ENCODE peak calls at places on chromosomes 4 and X, in five cellular contexts. One of them, this sample, is unnamed.

GRCh38 chr4:16579866-16580265 is 318.6 kb downstream of the LDB2 start:
- DNase-seq in H7: no peak
- DNase-seq in CD8-positive, alpha-beta T cell: no peak
- DNase-seq in colonic mucosa: no peak
- DNase-seq in lung: no peak
- DNase-seq in this sample: no peak

GRCh38 chr4:129218355-129218754 is 122.4 kb downstream of the C4orf33 start:
- DNase-seq in H7: no peak
- DNase-seq in CD8-positive, alpha-beta T cell: no peak
- DNase-seq in colonic mucosa: peak; percentile 24
- DNase-seq in lung: no peak
- DNase-seq in this sample: no peak

GRCh38 chr4:139940600-139940999 is 213.4 kb downstream of the MAML3 start:
- DNase-seq in H7: no peak
- DNase-seq in CD8-positive, alpha-beta T cell: no peak
- DNase-seq in colonic mucosa: no peak
- DNase-seq in lung: no peak
- DNase-seq in this sample: no peak

GRCh38 chrX:44042124-44042523 is 68.9 kb upstream of the NDP start:
- DNase-seq in H7: no peak
- DNase-seq in CD8-positive, alpha-beta T cell: no peak
- DNase-seq in colonic mucosa: no peak
- DNase-seq in lung: no peak
- DNase-seq in this sample: no peak

GRCh38 chrX:154534526-154535322 is 11.9 kb downstream of the G6PD start:
- DNase-seq in H7: peak; percentile 95
- DNase-seq in CD8-positive, alpha-beta T cell: peak; percentile 86
- DNase-seq in colonic mucosa: peak; percentile 91
- DNase-seq in lung: peak; percentile 91
- DNase-seq in this sample: peak; percentile 81

GRCh38 chr4:113179996-113180395 is 130.5 kb downstream of the ANK2 start:
- DNase-seq in H7: no peak
- DNase-seq in CD8-positive, alpha-beta T cell: no peak
- DNase-seq in colonic mucosa: no peak
- DNase-seq in lung: no peak
- DNase-seq in this sample: no peak

GRCh38 chrX:80022363-80023031 is 7.9 kb downstream of the TBX22 start:
- DNase-seq in H7: peak; percentile 13
- DNase-seq in CD8-positive, alpha-beta T cell: no peak
- DNase-seq in colonic mucosa: no peak
- DNase-seq in lung: no peak
- DNase-seq in this sample: no peak

GRCh38 chrX:131572372-131573014 is 28.6 kb downstream of the OR13H1 start:
- DNase-seq in H7: no peak
- DNase-seq in CD8-positive, alpha-beta T cell: no peak
- DNase-seq in colonic mucosa: no peak
- DNase-seq in lung: no peak
- DNase-seq in this sample: no peak

GRCh38 chrX:80817002-80817401 is 7.3 kb upstream of the BRWD3 start:
- DNase-seq in H7: no peak
- DNase-seq in CD8-positive, alpha-beta T cell: no peak
- DNase-seq in colonic mucosa: no peak
- DNase-seq in lung: no peak
- DNase-seq in this sample: no peak

GRCh38 chr4:26388671-26389070 is 67.9 kb downstream of the RBPJ start:
- DNase-seq in H7: no peak
- DNase-seq in CD8-positive, alpha-beta T cell: no peak
- DNase-seq in colonic mucosa: no peak
- DNase-seq in lung: no peak
- DNase-seq in this sample: no peak

GRCh38 chrX:48897157-48897620 is 379 bp downstream of the TIMM17B start:
- DNase-seq in H7: peak; percentile 93
- DNase-seq in CD8-positive, alpha-beta T cell: peak; percentile 70
- DNase-seq in colonic mucosa: peak; percentile 81
- DNase-seq in lung: peak; percentile 78
- DNase-seq in this sample: peak; percentile 53

GRCh38 chr4:121957266-121957665 is 5.4 kb upstream of the TRPC3 start:
- DNase-seq in H7: no peak
- DNase-seq in CD8-positive, alpha-beta T cell: no peak
- DNase-seq in colonic mucosa: peak; percentile 71
- DNase-seq in lung: no peak
- DNase-seq in this sample: no peak

DNA sequence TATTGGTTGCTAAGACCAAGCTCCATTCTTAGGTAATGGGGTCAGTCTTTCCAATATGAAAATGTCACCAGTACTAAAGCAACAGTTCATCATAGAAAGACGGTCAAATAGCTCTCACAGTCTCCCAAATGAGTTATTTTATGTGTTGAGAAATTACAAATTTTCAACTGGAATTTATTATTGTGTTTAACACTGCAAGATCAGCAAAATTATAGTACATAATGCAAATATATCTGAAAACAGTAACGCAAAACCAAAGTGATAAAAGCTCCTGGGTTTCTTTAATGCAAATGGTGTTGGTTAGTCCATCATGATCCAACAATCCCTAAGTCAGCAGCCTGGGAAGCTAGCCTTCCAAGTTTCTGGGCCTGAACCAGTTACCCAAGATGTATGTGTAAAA is 61.5 kb upstream of the EGFL6 start:
- DNase-seq in H7: no peak
- DNase-seq in CD8-positive, alpha-beta T cell: no peak
- DNase-seq in colonic mucosa: no peak
- DNase-seq in lung: no peak
- DNase-seq in this sample: no peak
- H3K36me3 ChIP-seq in H7: no peaks in the 10 kb centered on the region
- H3K36me3 ChIP-seq in CD8-positive, alpha-beta T cell: no peaks in the 10 kb centered on the region
- H3K36me3 ChIP-seq in colonic mucosa: no peaks in the 10 kb centered on the region
- H3K36me3 ChIP-seq in lung: no peaks in the 10 kb centered on the region
- H3K36me3 ChIP-seq in this sample: no peaks in the 10 kb centered on the region

DNA sequence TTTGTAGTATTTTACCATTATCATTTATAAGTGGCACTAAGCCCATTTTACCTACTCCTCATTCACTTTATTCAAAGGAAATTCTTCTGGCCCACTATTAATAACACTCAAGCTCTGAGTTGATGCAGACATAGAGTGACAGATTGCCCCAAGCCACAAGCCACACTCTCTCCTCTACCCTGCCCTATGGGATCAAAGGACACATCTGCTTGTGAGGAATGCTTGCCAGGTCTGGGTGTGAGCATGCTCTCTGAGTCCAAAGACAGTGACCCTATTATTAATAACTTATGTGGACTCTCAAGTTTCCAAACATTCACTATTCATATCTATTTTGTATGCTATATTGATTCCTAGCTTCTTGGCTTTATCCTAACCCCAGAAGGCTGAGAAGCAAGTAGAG is 18.5 kb downstream of the ETNPPL start:
- DNase-seq in H7: no peak
- DNase-seq in CD8-positive, alpha-beta T cell: no peak
- DNase-seq in colonic mucosa: no peak
- DNase-seq in lung: no peak
- DNase-seq in this sample: no peak
- H3K36me3 ChIP-seq in H7: no peaks in the 10 kb centered on the region
- H3K36me3 ChIP-seq in CD8-positive, alpha-beta T cell: no peaks in the 10 kb centered on the region
- H3K36me3 ChIP-seq in colonic mucosa: no peaks in the 10 kb centered on the region
- H3K36me3 ChIP-seq in lung: no peaks in the 10 kb centered on the region
- H3K36me3 ChIP-seq in this sample: no peaks in the 10 kb centered on the region

GRCh38 chrX:348461-349117 is 30.0 kb upstream of the GTPBP6 start:
- DNase-seq in H7: no peak
- DNase-seq in CD8-positive, alpha-beta T cell: no peak
- DNase-seq in colonic mucosa: no peak
- DNase-seq in lung: no peak
- DNase-seq in this sample: no peak

GRCh38 chrX:350148-350533 is 31.5 kb upstream of the GTPBP6 start:
- DNase-seq in H7: peak; percentile 80
- DNase-seq in CD8-positive, alpha-beta T cell: no peak
- DNase-seq in colonic mucosa: no peak
- DNase-seq in lung: no peak
- DNase-seq in this sample: no peak

GRCh38 chrX:350534-351321 is 32.1 kb upstream of the GTPBP6 start:
- DNase-seq in H7: no peak
- DNase-seq in CD8-positive, alpha-beta T cell: no peak
- DNase-seq in colonic mucosa: no peak
- DNase-seq in lung: no peak
- DNase-seq in this sample: no peak

GRCh38 chrX:349196-349595 is 30.6 kb upstream of the GTPBP6 start:
- DNase-seq in H7: no peak
- DNase-seq in CD8-positive, alpha-beta T cell: no peak
- DNase-seq in colonic mucosa: no peak
- DNase-seq in lung: no peak
- DNase-seq in this sample: no peak

DNA sequence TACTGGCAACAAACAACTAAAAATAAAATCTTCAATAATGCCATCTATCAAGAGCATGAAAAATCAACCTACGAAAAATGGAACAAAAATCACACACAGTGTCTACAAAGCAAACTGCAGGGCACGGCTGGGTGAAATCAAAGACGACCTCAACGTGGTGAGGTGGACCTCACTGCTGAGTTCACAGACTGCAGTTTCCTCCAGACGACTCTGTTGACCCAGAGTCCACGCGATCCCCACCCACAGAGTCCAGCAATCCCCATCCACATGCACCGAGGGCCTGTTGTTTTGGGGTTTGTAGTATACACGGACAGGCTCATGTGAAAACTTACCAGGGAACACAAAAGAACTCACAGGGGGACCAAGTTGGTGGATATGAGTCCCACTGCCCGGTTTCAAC is 31.1 kb upstream of the GTPBP6 start:
- DNase-seq in H7: no peak
- DNase-seq in CD8-positive, alpha-beta T cell: no peak
- DNase-seq in colonic mucosa: no peak
- DNase-seq in lung: no peak
- DNase-seq in this sample: no peak
- H3K36me3 ChIP-seq in H7: peaks cover 1% of the 10 kb centered on the region
- H3K36me3 ChIP-seq in CD8-positive, alpha-beta T cell: no peaks in the 10 kb centered on the region
- H3K36me3 ChIP-seq in colonic mucosa: no peaks in the 10 kb centered on the region
- H3K36me3 ChIP-seq in lung: peaks cover 14% of the 10 kb centered on the region
- H3K36me3 ChIP-seq in this sample: peaks cover 4% of the 10 kb centered on the region

GRCh38 chr4:183702492-183702891 is 43.4 kb downstream of the TRAPPC11 start:
- DNase-seq in H7: no peak
- DNase-seq in CD8-positive, alpha-beta T cell: no peak
- DNase-seq in colonic mucosa: no peak
- DNase-seq in lung: no peak
- DNase-seq in this sample: no peak
- H3K36me3 ChIP-seq in H7: peaks cover 20% of the 10 kb centered on the region
- H3K36me3 ChIP-seq in CD8-positive, alpha-beta T cell: peaks cover 29% of the 10 kb centered on the region
- H3K36me3 ChIP-seq in colonic mucosa: peaks cover 10% of the 10 kb centered on the region
- H3K36me3 ChIP-seq in lung: peaks cover 17% of the 10 kb centered on the region
- H3K36me3 ChIP-seq in this sample: peaks cover 69% of the 10 kb centered on the region

DNA sequence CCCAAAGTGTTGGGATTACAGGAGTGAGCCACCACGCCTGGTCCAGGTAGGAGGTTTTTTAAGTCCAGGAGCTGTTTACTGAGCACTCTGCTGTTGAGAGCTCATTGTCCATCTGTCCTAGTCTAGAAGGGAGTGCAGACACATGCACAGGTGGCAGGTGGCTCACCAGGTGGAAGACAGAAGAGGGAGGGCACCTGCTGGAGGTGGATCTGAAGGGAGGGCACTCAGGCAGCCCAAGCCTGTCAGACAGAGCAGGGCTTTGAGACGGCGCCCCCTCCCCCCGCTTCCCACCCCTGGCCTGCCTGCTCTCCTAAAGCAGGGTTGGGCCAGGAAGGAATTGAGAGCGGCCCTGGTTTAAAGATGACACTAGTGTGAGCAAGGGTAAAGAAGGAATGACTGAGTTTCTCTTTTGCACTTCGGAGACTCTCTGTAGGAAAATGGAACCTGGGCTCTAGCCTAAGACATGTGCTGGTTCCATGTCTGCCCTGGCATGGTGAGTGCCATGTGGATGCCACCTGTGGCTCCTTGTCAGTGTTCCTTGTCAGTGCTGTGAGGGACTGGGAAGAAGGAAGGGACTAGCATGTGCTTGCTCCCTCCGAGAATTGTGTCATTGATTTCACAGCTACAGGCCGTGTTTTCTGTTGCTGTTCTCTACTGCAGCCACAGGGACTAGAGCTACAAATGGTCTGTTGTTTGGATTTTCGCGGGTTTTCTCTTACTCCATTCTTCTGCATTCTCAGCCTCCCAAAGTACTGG is 108.6 kb downstream of the TNIP2 start:
- DNase-seq in H7: no peak
- DNase-seq in CD8-positive, alpha-beta T cell: no peak
- DNase-seq in colonic mucosa: no peak
- DNase-seq in lung: no peak
- DNase-seq in this sample: no peak
- H3K36me3 ChIP-seq in H7: peaks cover 27% of the 10 kb centered on the region
- H3K36me3 ChIP-seq in CD8-positive, alpha-beta T cell: peaks cover 19% of the 10 kb centered on the region
- H3K36me3 ChIP-seq in colonic mucosa: peaks cover 7% of the 10 kb centered on the region
- H3K36me3 ChIP-seq in lung: peaks cover 54% of the 10 kb centered on the region
- H3K36me3 ChIP-seq in this sample: peaks cover 42% of the 10 kb centered on the region

GRCh38 chr4:145878501-145879435 is 59.9 kb downstream of the ZNF827 start:
- DNase-seq in H7: no peak
- DNase-seq in CD8-positive, alpha-beta T cell: no peak
- DNase-seq in colonic mucosa: no peak
- DNase-seq in lung: no peak
- DNase-seq in this sample: no peak

GRCh38 chr4:145879598-145879997 is 59.0 kb downstream of the ZNF827 start:
- DNase-seq in H7: no peak
- DNase-seq in CD8-positive, alpha-beta T cell: no peak
- DNase-seq in colonic mucosa: no peak
- DNase-seq in lung: no peak
- DNase-seq in this sample: no peak

GRCh38 chr4:145881585-145881984 is 57.0 kb downstream of the ZNF827 start:
- DNase-seq in H7: no peak
- DNase-seq in CD8-positive, alpha-beta T cell: no peak
- DNase-seq in colonic mucosa: no peak
- DNase-seq in lung: no peak
- DNase-seq in this sample: no peak

GRCh38 chr4:145881991-145882390 is 56.6 kb downstream of the ZNF827 start:
- DNase-seq in H7: peak; percentile 14
- DNase-seq in CD8-positive, alpha-beta T cell: no peak
- DNase-seq in colonic mucosa: peak; percentile 84
- DNase-seq in lung: peak; percentile 69
- DNase-seq in this sample: no peak

GRCh38 chr4:145880355-145880960 is 58.2 kb downstream of the ZNF827 start:
- DNase-seq in H7: no peak
- DNase-seq in CD8-positive, alpha-beta T cell: no peak
- DNase-seq in colonic mucosa: no peak
- DNase-seq in lung: no peak
- DNase-seq in this sample: no peak
- H3K36me3 ChIP-seq in H7: peaks cover 1% of the 10 kb centered on the region
- H3K36me3 ChIP-seq in CD8-positive, alpha-beta T cell: peaks cover 7% of the 10 kb centered on the region
- H3K36me3 ChIP-seq in colonic mucosa: no peaks in the 10 kb centered on the region
- H3K36me3 ChIP-seq in lung: no peaks in the 10 kb centered on the region
- H3K36me3 ChIP-seq in this sample: no peaks in the 10 kb centered on the region

GRCh38 chr4:2823301-2823670 is 20.4 kb upstream of the ADD1 start:
- DNase-seq in H7: no peak
- DNase-seq in CD8-positive, alpha-beta T cell: no peak
- DNase-seq in colonic mucosa: no peak
- DNase-seq in lung: no peak
- DNase-seq in this sample: no peak
- H3K36me3 ChIP-seq in H7: peaks cover 16% of the 10 kb centered on the region
- H3K36me3 ChIP-seq in CD8-positive, alpha-beta T cell: peaks cover 34% of the 10 kb centered on the region
- H3K36me3 ChIP-seq in colonic mucosa: no peaks in the 10 kb centered on the region
- H3K36me3 ChIP-seq in lung: peaks cover 68% of the 10 kb centered on the region
- H3K36me3 ChIP-seq in this sample: peaks cover 52% of the 10 kb centered on the region

DNA sequence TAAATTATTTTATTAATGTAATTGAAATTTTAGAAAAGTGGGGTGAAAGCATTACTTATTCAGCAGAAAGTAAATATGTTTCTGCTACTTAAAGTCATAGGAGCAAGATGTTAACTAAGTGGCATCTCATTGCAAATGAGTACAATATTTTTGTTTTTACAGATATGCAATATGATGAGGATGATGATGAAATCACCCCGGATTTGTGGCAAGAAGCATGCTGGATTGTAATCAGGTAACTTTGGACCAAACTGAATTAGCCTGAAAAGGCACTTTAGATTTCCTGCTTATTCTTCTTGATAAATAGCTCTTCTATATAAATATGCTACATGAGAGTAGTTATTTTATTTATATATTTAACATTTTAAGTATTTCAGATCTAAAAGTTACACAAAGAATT is 7.5 kb downstream of the POLR2B start:
- DNase-seq in H7: no peak
- DNase-seq in CD8-positive, alpha-beta T cell: no peak
- DNase-seq in colonic mucosa: no peak
- DNase-seq in lung: no peak
- DNase-seq in this sample: no peak
- H3K36me3 ChIP-seq in H7: peaks cover 4% of the 10 kb centered on the region
- H3K36me3 ChIP-seq in CD8-positive, alpha-beta T cell: peaks cover 18% of the 10 kb centered on the region
- H3K36me3 ChIP-seq in colonic mucosa: peaks cover 15% of the 10 kb centered on the region
- H3K36me3 ChIP-seq in lung: peaks cover 19% of the 10 kb centered on the region
- H3K36me3 ChIP-seq in this sample: peaks cover 32% of the 10 kb centered on the region